ENCODE peak calls at places on chromosomes 5 and 9, in seven cellular contexts. One of them, this sample, is unnamed. For H3K36me3, the result is how much of the 10 kb centered on the place peaks cover.

GRCh38 chr9:23701291-23701690 is 124.7 kb downstream of the ELAVL2 start:
- DNase-seq in fibroblast of lung: no peak
- DNase-seq in gastrocnemius medialis: no peak
- DNase-seq in GM23338: no peak
- DNase-seq in GM06990: no peak
- DNase-seq in IMR-90: no peak
- DNase-seq in thyroid gland: no peak
- DNase-seq in this sample: no peak

GRCh38 chr5:142841511-142842255 is 71.5 kb downstream of the ARHGAP26 start:
- DNase-seq in fibroblast of lung: peak
- DNase-seq in gastrocnemius medialis: peak
- DNase-seq in GM23338: peak
- DNase-seq in GM06990: no peak
- DNase-seq in IMR-90: peak
- DNase-seq in thyroid gland: no peak
- DNase-seq in this sample: peak

GRCh38 chr9:4038182-4038723 is 261.6 kb downstream of the GLIS3 start:
- DNase-seq in fibroblast of lung: peak
- DNase-seq in gastrocnemius medialis: no peak
- DNase-seq in GM23338: no peak
- DNase-seq in GM06990: no peak
- DNase-seq in IMR-90: peak
- DNase-seq in thyroid gland: no peak
- DNase-seq in this sample: no peak

GRCh38 chr9:109253637-109254284 is 67.1 kb downstream of the EPB41L4B start:
- DNase-seq in fibroblast of lung: peak
- DNase-seq in gastrocnemius medialis: no peak
- DNase-seq in GM23338: no peak
- DNase-seq in GM06990: no peak
- DNase-seq in IMR-90: peak
- DNase-seq in thyroid gland: peak
- DNase-seq in this sample: no peak

GRCh38 chr5:124746252-124746915 is at the start of gene ZNF608:
- DNase-seq in fibroblast of lung: peak
- DNase-seq in gastrocnemius medialis: no peak
- DNase-seq in GM23338: peak
- DNase-seq in GM06990: no peak
- DNase-seq in IMR-90: peak
- DNase-seq in thyroid gland: peak
- DNase-seq in this sample: no peak

GRCh38 chr9:119365291-119366027 is 3.8 kb downstream of the BRINP1 start:
- DNase-seq in fibroblast of lung: no peak
- DNase-seq in gastrocnemius medialis: no peak
- DNase-seq in GM23338: peak
- DNase-seq in GM06990: no peak
- DNase-seq in IMR-90: no peak
- DNase-seq in thyroid gland: peak
- DNase-seq in this sample: no peak

GRCh38 chr5:157328277-157328912 is 62.5 kb downstream of the CYFIP2 start:
- DNase-seq in fibroblast of lung: peak
- DNase-seq in gastrocnemius medialis: peak
- DNase-seq in GM23338: peak
- DNase-seq in GM06990: no peak
- DNase-seq in IMR-90: peak
- DNase-seq in thyroid gland: peak
- DNase-seq in this sample: peak

GRCh38 chr9:110370316-110370715 is 32.7 kb upstream of the TXNDC8 start:
- DNase-seq in fibroblast of lung: no peak
- DNase-seq in gastrocnemius medialis: no peak
- DNase-seq in GM23338: no peak
- DNase-seq in GM06990: no peak
- DNase-seq in IMR-90: peak
- DNase-seq in thyroid gland: no peak
- DNase-seq in this sample: no peak

GRCh38 chr9:134379774-134380431 is 53.6 kb downstream of the RXRA start:
- DNase-seq in fibroblast of lung: no peak
- DNase-seq in gastrocnemius medialis: no peak
- DNase-seq in GM23338: no peak
- DNase-seq in GM06990: no peak
- DNase-seq in IMR-90: no peak
- DNase-seq in thyroid gland: no peak
- DNase-seq in this sample: no peak

GRCh38 chr5:163880307-163880706 is 374.9 kb downstream of the MAT2B start:
- DNase-seq in fibroblast of lung: peak
- DNase-seq in gastrocnemius medialis: no peak
- DNase-seq in GM23338: no peak
- DNase-seq in GM06990: no peak
- DNase-seq in IMR-90: peak
- DNase-seq in thyroid gland: no peak
- DNase-seq in this sample: no peak

GRCh38 chr9:129999123-129999510 is 43.9 kb downstream of the FNBP1 start:
- DNase-seq in fibroblast of lung: no peak
- DNase-seq in gastrocnemius medialis: no peak
- DNase-seq in GM23338: no peak
- DNase-seq in GM06990: no peak
- DNase-seq in IMR-90: no peak
- DNase-seq in thyroid gland: no peak
- DNase-seq in this sample: no peak

GRCh38 chr9:101480386-101480785 is 44.8 kb upstream of the ALDOB start:
- DNase-seq in fibroblast of lung: no peak
- DNase-seq in gastrocnemius medialis: no peak
- DNase-seq in GM23338: no peak
- DNase-seq in GM06990: no peak
- DNase-seq in IMR-90: no peak
- DNase-seq in thyroid gland: no peak
- DNase-seq in this sample: no peak

GRCh38 chr5:155844541-155844940 is 482.4 kb upstream of the SGCD start:
- DNase-seq in fibroblast of lung: no peak
- DNase-seq in gastrocnemius medialis: no peak
- DNase-seq in GM23338: no peak
- DNase-seq in GM06990: no peak
- DNase-seq in IMR-90: no peak
- DNase-seq in thyroid gland: no peak
- DNase-seq in this sample: no peak

GRCh38 chr9:96853711-96854072 is 622 bp downstream of the ZNF782 start:
- DNase-seq in fibroblast of lung: no peak
- DNase-seq in gastrocnemius medialis: no peak
- DNase-seq in GM23338: no peak
- DNase-seq in GM06990: no peak
- DNase-seq in IMR-90: peak
- DNase-seq in thyroid gland: no peak
- DNase-seq in this sample: no peak

GRCh38 chr5:33975846-33976245 is 8.6 kb downstream of the SLC45A2 start:
- DNase-seq in fibroblast of lung: peak
- DNase-seq in gastrocnemius medialis: no peak
- DNase-seq in GM23338: no peak
- DNase-seq in GM06990: no peak
- DNase-seq in IMR-90: peak
- DNase-seq in thyroid gland: no peak
- DNase-seq in this sample: no peak

GRCh38 chr5:54663876-54664275 is 146.3 kb downstream of the SNX18 start:
- DNase-seq in fibroblast of lung: peak
- DNase-seq in gastrocnemius medialis: peak
- DNase-seq in GM23338: no peak
- DNase-seq in GM06990: no peak
- DNase-seq in IMR-90: peak
- DNase-seq in thyroid gland: peak
- DNase-seq in this sample: peak

GRCh38 chr9:108477538-108478006 is 378.2 kb downstream of the ACTL7B start:
- DNase-seq in fibroblast of lung: peak
- DNase-seq in gastrocnemius medialis: no peak
- DNase-seq in GM23338: no peak
- DNase-seq in GM06990: no peak
- DNase-seq in IMR-90: peak
- DNase-seq in thyroid gland: no peak
- DNase-seq in this sample: no peak

GRCh38 chr9:128337972-128338371 is 2.4 kb upstream of the SLC27A4 start:
- DNase-seq in fibroblast of lung: no peak
- DNase-seq in gastrocnemius medialis: no peak
- DNase-seq in GM23338: no peak
- DNase-seq in GM06990: no peak
- DNase-seq in IMR-90: no peak
- DNase-seq in thyroid gland: no peak
- DNase-seq in this sample: no peak

GRCh38 chr5:53249529-53249928 is 140.0 kb upstream of the MOCS2 start:
- DNase-seq in fibroblast of lung: peak
- DNase-seq in gastrocnemius medialis: no peak
- DNase-seq in GM23338: no peak
- DNase-seq in GM06990: no peak
- DNase-seq in IMR-90: peak
- DNase-seq in thyroid gland: no peak
- DNase-seq in this sample: no peak
- H3K4me3 ChIP-seq in fibroblast of lung: no peak
- H3K4me3 ChIP-seq in gastrocnemius medialis: no peak
- H3K4me3 ChIP-seq in GM23338: no peak
- H3K4me3 ChIP-seq in GM06990: no peak
- H3K4me3 ChIP-seq in IMR-90: no peak
- H3K4me3 ChIP-seq in thyroid gland: no peak
- H3K4me3 ChIP-seq in this sample: no peak

GRCh38 chr9:135499326-135500070 is 984 bp upstream of the MRPS2 start:
- DNase-seq in fibroblast of lung: peak
- DNase-seq in gastrocnemius medialis: peak
- DNase-seq in GM23338: peak
- DNase-seq in GM06990: peak
- DNase-seq in IMR-90: peak
- DNase-seq in thyroid gland: peak
- DNase-seq in this sample: peak

GRCh38 chr9:135501261-135502167 is 1.0 kb downstream of the MRPS2 start:
- DNase-seq in fibroblast of lung: no peak
- DNase-seq in gastrocnemius medialis: no peak
- DNase-seq in GM23338: no peak
- DNase-seq in GM06990: no peak
- DNase-seq in IMR-90: no peak
- DNase-seq in thyroid gland: no peak
- DNase-seq in this sample: no peak

GRCh38 chr9:135498381-135499126 is 1.9 kb upstream of the MRPS2 start:
- DNase-seq in fibroblast of lung: no peak
- DNase-seq in gastrocnemius medialis: no peak
- DNase-seq in GM23338: no peak
- DNase-seq in GM06990: no peak
- DNase-seq in IMR-90: no peak
- DNase-seq in thyroid gland: no peak
- DNase-seq in this sample: no peak

GRCh38 chr9:135500525-135501260 is at the start of gene MRPS2:
- DNase-seq in fibroblast of lung: peak
- DNase-seq in gastrocnemius medialis: peak
- DNase-seq in GM23338: peak
- DNase-seq in GM06990: peak
- DNase-seq in IMR-90: peak
- DNase-seq in thyroid gland: peak
- DNase-seq in this sample: peak

DNA sequence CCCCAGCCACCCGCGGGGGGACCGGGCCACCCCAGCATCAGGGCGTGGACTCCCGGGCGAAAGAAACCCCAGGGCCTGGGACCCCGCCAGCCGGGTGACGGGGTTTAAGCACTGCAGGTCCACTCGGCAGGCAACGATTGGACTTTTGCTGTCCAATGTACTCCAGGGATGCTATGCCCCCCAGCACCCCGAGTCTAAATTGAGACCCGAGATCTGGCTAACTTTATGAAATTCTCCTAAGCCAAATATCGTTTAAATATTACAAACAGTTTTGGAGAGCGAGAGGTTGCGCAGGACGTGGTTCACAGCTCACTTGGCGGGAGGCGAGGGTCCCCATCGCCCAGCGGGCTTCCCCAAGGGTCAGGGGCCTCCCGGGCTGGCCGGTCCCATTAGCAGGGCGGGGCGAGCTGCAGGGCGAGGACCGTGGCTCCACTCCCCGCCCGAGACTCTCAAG is 384 bp upstream of the MRPS2 start:
- DNase-seq in fibroblast of lung: peak
- DNase-seq in gastrocnemius medialis: no peak
- DNase-seq in GM23338: no peak
- DNase-seq in GM06990: no peak
- DNase-seq in IMR-90: peak
- DNase-seq in thyroid gland: no peak
- DNase-seq in this sample: no peak
- H3K36me3 ChIP-seq in fibroblast of lung: under half
- H3K36me3 ChIP-seq in gastrocnemius medialis: under half
- H3K36me3 ChIP-seq in GM23338: under half
- H3K36me3 ChIP-seq in GM06990: under half
- H3K36me3 ChIP-seq in IMR-90: under half
- H3K36me3 ChIP-seq in thyroid gland: under half
- H3K36me3 ChIP-seq in this sample: under half

GRCh38 chr5:146290318-146290717 is 48.3 kb upstream of the POU4F3 start:
- DNase-seq in fibroblast of lung: peak
- DNase-seq in gastrocnemius medialis: no peak
- DNase-seq in GM23338: no peak
- DNase-seq in GM06990: no peak
- DNase-seq in IMR-90: peak
- DNase-seq in thyroid gland: no peak
- DNase-seq in this sample: no peak

GRCh38 chr5:146296245-146296644 is 42.4 kb upstream of the POU4F3 start:
- DNase-seq in fibroblast of lung: no peak
- DNase-seq in gastrocnemius medialis: no peak
- DNase-seq in GM23338: no peak
- DNase-seq in GM06990: no peak
- DNase-seq in IMR-90: no peak
- DNase-seq in thyroid gland: no peak
- DNase-seq in this sample: no peak

GRCh38 chr5:146291421-146292074 is 47.1 kb upstream of the POU4F3 start:
- DNase-seq in fibroblast of lung: peak
- DNase-seq in gastrocnemius medialis: no peak
- DNase-seq in GM23338: peak
- DNase-seq in GM06990: no peak
- DNase-seq in IMR-90: peak
- DNase-seq in thyroid gland: no peak
- DNase-seq in this sample: no peak
- TF ChIP-seq CTCF in fibroblast of lung: peak
- TF ChIP-seq CTCF in gastrocnemius medialis: peak
- TF ChIP-seq CTCF in GM23338: peak
- TF ChIP-seq CTCF in GM06990: peak
- TF ChIP-seq CTCF in IMR-90: peak
- TF ChIP-seq CTCF in thyroid gland: peak
- TF ChIP-seq CTCF in this sample: peak

DNA sequence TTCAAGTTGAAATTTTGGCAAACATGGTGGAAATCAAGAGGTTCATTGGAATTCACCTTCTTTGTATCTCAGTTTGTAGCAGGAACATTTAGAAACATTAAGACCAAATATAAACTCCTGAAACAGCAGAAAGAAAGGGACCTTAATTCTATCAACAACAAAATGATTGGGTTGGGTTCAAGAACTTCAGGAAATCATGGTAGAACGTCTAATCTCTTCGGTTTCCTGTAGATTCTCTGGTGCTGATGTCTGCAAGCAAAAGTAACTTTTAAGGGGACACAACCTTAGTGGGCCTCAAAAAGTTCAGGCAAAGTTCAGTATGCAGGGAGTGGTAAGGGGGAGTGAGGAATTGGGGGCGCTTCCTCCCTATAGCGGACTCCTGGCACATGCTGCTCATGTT is 3.4 kb downstream of the IL33 start:
- DNase-seq in fibroblast of lung: no peak
- DNase-seq in gastrocnemius medialis: no peak
- DNase-seq in GM23338: no peak
- DNase-seq in GM06990: no peak
- DNase-seq in IMR-90: no peak
- DNase-seq in thyroid gland: no peak
- DNase-seq in this sample: no peak
- H3K4me3 ChIP-seq in fibroblast of lung: no peak
- H3K4me3 ChIP-seq in gastrocnemius medialis: no peak
- H3K4me3 ChIP-seq in GM23338: no peak
- H3K4me3 ChIP-seq in GM06990: no peak
- H3K4me3 ChIP-seq in IMR-90: no peak
- H3K4me3 ChIP-seq in thyroid gland: no peak
- H3K4me3 ChIP-seq in this sample: peak

GRCh38 chr9:88388203-88388885 is at the start of gene SPIN1:
- DNase-seq in fibroblast of lung: peak
- DNase-seq in gastrocnemius medialis: peak
- DNase-seq in GM23338: peak
- DNase-seq in GM06990: peak
- DNase-seq in IMR-90: peak
- DNase-seq in thyroid gland: peak
- DNase-seq in this sample: peak
- H3K36me3 ChIP-seq in fibroblast of lung: under half
- H3K36me3 ChIP-seq in gastrocnemius medialis: under half
- H3K36me3 ChIP-seq in GM23338: under half
- H3K36me3 ChIP-seq in GM06990: under half
- H3K36me3 ChIP-seq in IMR-90: under half
- H3K36me3 ChIP-seq in thyroid gland: under half
- H3K36me3 ChIP-seq in this sample: under half